ENCODE peak calls at places on chromosomes 5 and 9, in nine cellular contexts. P is mesendoderm; E is neural progenitor cell; T is CD4-positive, alpha-beta memory T cell; A is PC-3; J is K562; B is H9; L is SJSA1; F is cardiac muscle cell. Y is an unnamed sample.
A peak's percentile ranks its signal among the peaks of the same experiment; 100 is the strongest.

GRCh38 chr9:124300312-124300711 is 42.6 kb downstream of the NEK6 start:
- DNase-seq in J (no peak), E (no peak), A (peak; percentile 18), B (no peak), F (no peak), P (peak; percentile 40), T (no peak), L (no peak), Y (no peak)

GRCh38 chr9:72271617-72272478 is 93.2 kb downstream of the ZFAND5 start:
- DNase-seq in A (peak; percentile 72), B (peak; percentile 49), P (peak; percentile 62), E (peak; percentile 73), F (peak; percentile 73), J (peak; percentile 66), T (peak; percentile 24), L (peak; percentile 20), Y (no peak)

GRCh38 chr9:105912868-105913516 is 218.7 kb downstream of the TMEM38B start:
- DNase-seq in B (no peak), L (peak; percentile 38), J (no peak), P (peak; percentile 30), F (no peak), T (no peak), E (no peak), A (peak; percentile 91), Y (no peak)

GRCh38 chr9:78196258-78196657 is 39.6 kb upstream of the CEP78 start:
- DNase-seq in P (no peak), T (no peak), L (no peak), F (no peak), E (no peak), J (no peak), B (no peak), A (no peak), Y (no peak)

GRCh38 chr9:76665458-76665857 is 98.8 kb upstream of the PCA3 start:
- DNase-seq in F (no peak), L (no peak), T (no peak), J (no peak), P (no peak), E (no peak), B (no peak), A (no peak), Y (no peak)

GRCh38 chr5:83589786-83590185 is 118.2 kb downstream of the VCAN start:
- DNase-seq in L (no peak), P (no peak), F (peak; percentile 19), A (no peak), T (no peak), B (no peak), J (no peak), E (no peak), Y (no peak)

GRCh38 chr5:2698581-2698980 is 52.9 kb downstream of the IRX2 start:
- DNase-seq in F (no peak), J (no peak), P (no peak), B (no peak), L (no peak), T (no peak), E (no peak), A (no peak), Y (no peak)

GRCh38 chr5:77423022-77423750 is 68.9 kb downstream of the WDR41 start:
- DNase-seq in J (no peak), F (no peak), L (no peak), P (no peak), A (no peak), E (no peak), T (no peak), B (no peak), Y (no peak)

GRCh38 chr5:134447815-134448520 is 36.3 kb upstream of the CDKN2AIPNL start:
- DNase-seq in T (no peak), F (no peak), J (no peak), E (no peak), A (no peak), B (no peak), P (no peak), L (no peak), Y (no peak)

GRCh38 chr5:154274828-154275185 is 84.3 kb downstream of the GALNT10 start:
- DNase-seq in L (peak; percentile 24), T (no peak), F (no peak), A (no peak), P (no peak), B (no peak), E (no peak), J (no peak), Y (no peak)

GRCh38 chr9:129383415-129384088 is 205.5 kb upstream of the IER5L start:
- DNase-seq in B (peak; percentile 50), T (peak; percentile 84), L (peak; percentile 31), P (peak; percentile 68), F (peak; percentile 53), J (no peak), E (peak; percentile 71), A (peak; percentile 59), Y (peak; percentile 88)

GRCh38 chr9:129385615-129385934 is 207.5 kb upstream of the IER5L start:
- DNase-seq in E (no peak), P (no peak), F (no peak), T (no peak), B (no peak), A (no peak), L (no peak), J (no peak), Y (no peak)

GRCh38 chr9:129383005-129383414 is 204.9 kb upstream of the IER5L start:
- DNase-seq in J (no peak), T (no peak), L (no peak), P (peak; percentile 68), A (peak; percentile 79), F (peak; percentile 72), E (no peak), B (peak; percentile 59), Y (peak; percentile 53)

GRCh38 chr9:129384887-129385614 is 207.0 kb upstream of the IER5L start:
- DNase-seq in T (no peak), L (no peak), B (no peak), J (no peak), P (no peak), A (no peak), E (no peak), F (no peak), Y (no peak)

GRCh38 chr9:129384138-129384886 is 206.3 kb upstream of the IER5L start:
- DNase-seq in E (no peak), F (no peak), B (no peak), P (no peak), L (no peak), A (no peak), J (no peak), T (no peak), Y (no peak)
- H3K27ac ChIP-seq in E (no peak overlapping the region), F (peak overlapping the region; percentile 82), B (no peak overlapping the region), P (no peak overlapping the region), L (no peak overlapping the region), A (no peak overlapping the region), J (no peak overlapping the region), T (peak overlapping the region; percentile 42), Y (peak overlapping the region; percentile 94)

DNA sequence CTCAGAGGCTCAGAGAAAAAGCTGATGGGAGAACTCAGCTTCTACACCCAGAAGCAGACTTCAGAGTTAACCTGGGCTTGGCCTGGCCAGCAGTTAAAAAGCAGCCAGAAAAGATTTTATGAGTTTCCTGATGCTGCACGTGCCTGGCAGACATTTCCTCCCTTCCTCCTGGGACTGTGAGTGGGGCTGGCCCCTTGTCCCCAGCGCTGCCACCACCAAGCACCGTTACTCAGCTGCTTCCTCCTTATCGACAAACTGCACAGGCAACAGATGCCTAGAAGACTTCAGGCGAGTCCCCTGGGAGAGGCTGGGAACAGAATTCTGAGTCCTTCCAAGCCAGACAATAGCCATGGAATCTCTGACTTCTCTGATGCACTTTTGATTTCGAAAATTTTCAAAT is 33.4 kb downstream of the FABP6 start:
- DNase-seq in J (peak; percentile 55), P (no peak), T (no peak), E (peak; percentile 26), F (no peak), A (no peak), L (no peak), B (no peak), Y (no peak)
- H3K27ac ChIP-seq in J (peak overlapping the region; percentile 16), P (no peak overlapping the region), T (no peak overlapping the region), E (peak overlapping the region; percentile 73), F (peak overlapping the region; percentile 89), A (no peak overlapping the region), L (no peak overlapping the region), B (no peak overlapping the region), Y (no peak overlapping the region)

GRCh38 chr5:177098772-177099152 is 12.0 kb downstream of the FGFR4 start:
- DNase-seq in F (no peak), P (no peak), B (peak; percentile 32), E (no peak), J (no peak), T (no peak), L (no peak), A (no peak), Y (no peak)
- H3K27ac ChIP-seq in F (no peak overlapping the region), P (no peak overlapping the region), B (no peak overlapping the region), E (no peak overlapping the region), J (no peak overlapping the region), T (no peak overlapping the region), L (no peak overlapping the region), A (no peak overlapping the region), Y (no peak overlapping the region)

GRCh38 chr5:126508962-126509279 is 85.7 kb downstream of the GRAMD2B start:
- DNase-seq in A (no peak), B (no peak), E (no peak), P (no peak), F (no peak), T (peak; percentile 43), L (no peak), J (no peak), Y (no peak)
- H3K27ac ChIP-seq in A (no peak overlapping the region), B (no peak overlapping the region), E (no peak overlapping the region), P (no peak overlapping the region), F (no peak overlapping the region), T (peak overlapping the region; percentile 29), L (no peak overlapping the region), J (peak overlapping the region; percentile 49), Y (peak overlapping the region; percentile 82)

Y was measured in left ventricle myocardium inferior.